ENCODE peak calls at places on chromosomes 2 and 18, in five cellular contexts. P is psoas muscle, Z is Peyer's patch, T is left lung, Q is SK-N-SH. S is an unnamed sample.

GRCh38 chr2:29920631-29921559 is 491 bp downstream of the ALK start:
- DNase-seq in P (no peak), Q (peak; percentile 76), Z (no peak), T (no peak), S (no peak)

GRCh38 chr2:157856157-157856455 is 20.0 kb downstream of the ACVR1 start:
- DNase-seq in Z (no peak), T (no peak), P (no peak), Q (no peak), S (no peak)

GRCh38 chr2:132651115-132652099 is 18.6 kb downstream of the LYPD1 start:
- DNase-seq in T (no peak), Q (peak; percentile 69), Z (no peak), P (no peak), S (no peak)

GRCh38 chr18:48028716-48029115 is 98.3 kb upstream of the SMAD2 start:
- DNase-seq in Q (no peak), T (peak; percentile 32), Z (peak; percentile 66), P (no peak), S (no peak)

GRCh38 chr2:9311488-9311887 is 104.9 kb downstream of the ASAP2 start:
- DNase-seq in Z (no peak), Q (peak; percentile 85), P (peak; percentile 87), T (peak; percentile 42), S (peak; percentile 85)

GRCh38 chr2:134773372-134774073 is 54.7 kb upstream of the TMEM163 start:
- DNase-seq in T (no peak), Z (no peak), P (no peak), Q (peak; percentile 65), S (no peak)

GRCh38 chr2:178829299-178829698 is 22.1 kb upstream of the TTN start:
- DNase-seq in T (no peak), Q (peak; percentile 14), Z (no peak), P (no peak), S (no peak)

GRCh38 chr18:45166341-45167108 is 448.8 kb upstream of the SLC14A2 start:
- DNase-seq in Q (no peak), P (peak; percentile 62), Z (peak; percentile 69), T (no peak), S (no peak)

GRCh38 chr18:59725177-59725576 is 28.0 kb upstream of the CCBE1 start:
- DNase-seq in P (no peak), Q (no peak), T (no peak), Z (no peak), S (no peak)

GRCh38 chr2:208182835-208183234 is 7.0 kb downstream of the C2orf80 start:
- DNase-seq in Z (no peak), T (no peak), Q (no peak), P (no peak), S (no peak)

GRCh38 chr18:53534695-53535094 is 689.8 kb downstream of the MBD2 start:
- DNase-seq in P (no peak), T (no peak), Q (no peak), Z (peak; percentile 59), S (no peak)

GRCh38 chr2:189327879-189328351 is 113.4 kb upstream of the WDR75 start:
- DNase-seq in Q (no peak), Z (no peak), P (no peak), T (no peak), S (no peak)

GRCh38 chr2:66080136-66080535 is 354.8 kb upstream of the MEIS1 start:
- DNase-seq in Q (peak; percentile 16), T (no peak), P (no peak), Z (no peak), S (no peak)

GRCh38 chr2:118221952-118222594 is 133.8 kb downstream of the INSIG2 start:
- DNase-seq in P (no peak), T (no peak), Q (peak; percentile 72), Z (peak; percentile 61), S (no peak)

GRCh38 chr2:70371753-70372152 is 69.9 kb upstream of the FAM136A start:
- DNase-seq in P (no peak), T (no peak), Q (no peak), Z (no peak), S (no peak)

GRCh38 chr2:69177063-69177771 is 164.2 kb downstream of the ANTXR1 start:
- DNase-seq in T (peak; percentile 78), P (peak; percentile 76), Z (peak; percentile 68), Q (peak; percentile 41), S (peak; percentile 88)

GRCh38 chr2:144456680-144457079 is 63.2 kb downstream of the ZEB2 start:
- DNase-seq in Q (no peak), Z (no peak), P (no peak), T (no peak), S (no peak)

GRCh38 chr18:21897811-21898210 is 157.2 kb downstream of the MIB1 start:
- DNase-seq in P (no peak), Z (peak; percentile 66), T (no peak), Q (peak; percentile 72), S (no peak)

GRCh38 chr2:26144031-26144430 is 28.9 kb upstream of the GAREM2 start:
- DNase-seq in Z (no peak), P (no peak), Q (no peak), T (no peak), S (no peak)

DNA sequence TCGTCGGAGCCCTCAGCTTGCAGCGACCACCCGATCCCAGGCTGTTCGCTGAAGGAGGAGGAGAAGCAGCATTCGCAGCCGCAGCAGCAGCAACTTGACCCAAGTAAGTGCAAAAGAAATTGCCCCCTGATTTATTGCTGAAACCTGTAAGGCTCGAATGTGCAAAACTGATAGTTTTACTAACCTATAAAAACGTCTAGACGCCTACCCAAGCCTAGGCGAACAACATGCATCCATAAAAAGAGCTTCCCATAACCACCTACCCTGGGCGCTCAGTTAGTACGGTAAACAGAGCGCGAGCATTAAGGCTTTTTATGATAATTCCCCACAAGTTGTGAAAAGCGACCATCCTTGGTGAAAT is 944 bp downstream of the HOXD9 start:
- DNase-seq in P (no peak), Z (no peak), T (no peak), Q (no peak), S (no peak)
- H3K4me3 ChIP-seq in P (peak overlapping the region; percentile 83), Z (peak overlapping the region; percentile 10), T (no peak overlapping the region), Q (peak overlapping the region; percentile 78), S (peak overlapping the region; percentile 75)

GRCh38 chr18:49819071-49819662 is 5.8 kb upstream of the ACAA2 start:
- DNase-seq in P (no peak), Q (no peak), Z (no peak), T (no peak), S (no peak)

GRCh38 chr18:49814147-49814499 is 790 bp upstream of the ACAA2 start:
- DNase-seq in Z (peak; percentile 80), P (peak; percentile 79), T (peak; percentile 65), Q (peak; percentile 78), S (peak; percentile 88)

GRCh38 chr18:49815927-49816326 is 2.6 kb upstream of the ACAA2 start:
- DNase-seq in Z (no peak), P (no peak), T (no peak), Q (no peak), S (no peak)

GRCh38 chr18:49817947-49818346 is 4.6 kb upstream of the ACAA2 start:
- DNase-seq in Z (no peak), P (no peak), Q (no peak), T (no peak), S (no peak)

DNA sequence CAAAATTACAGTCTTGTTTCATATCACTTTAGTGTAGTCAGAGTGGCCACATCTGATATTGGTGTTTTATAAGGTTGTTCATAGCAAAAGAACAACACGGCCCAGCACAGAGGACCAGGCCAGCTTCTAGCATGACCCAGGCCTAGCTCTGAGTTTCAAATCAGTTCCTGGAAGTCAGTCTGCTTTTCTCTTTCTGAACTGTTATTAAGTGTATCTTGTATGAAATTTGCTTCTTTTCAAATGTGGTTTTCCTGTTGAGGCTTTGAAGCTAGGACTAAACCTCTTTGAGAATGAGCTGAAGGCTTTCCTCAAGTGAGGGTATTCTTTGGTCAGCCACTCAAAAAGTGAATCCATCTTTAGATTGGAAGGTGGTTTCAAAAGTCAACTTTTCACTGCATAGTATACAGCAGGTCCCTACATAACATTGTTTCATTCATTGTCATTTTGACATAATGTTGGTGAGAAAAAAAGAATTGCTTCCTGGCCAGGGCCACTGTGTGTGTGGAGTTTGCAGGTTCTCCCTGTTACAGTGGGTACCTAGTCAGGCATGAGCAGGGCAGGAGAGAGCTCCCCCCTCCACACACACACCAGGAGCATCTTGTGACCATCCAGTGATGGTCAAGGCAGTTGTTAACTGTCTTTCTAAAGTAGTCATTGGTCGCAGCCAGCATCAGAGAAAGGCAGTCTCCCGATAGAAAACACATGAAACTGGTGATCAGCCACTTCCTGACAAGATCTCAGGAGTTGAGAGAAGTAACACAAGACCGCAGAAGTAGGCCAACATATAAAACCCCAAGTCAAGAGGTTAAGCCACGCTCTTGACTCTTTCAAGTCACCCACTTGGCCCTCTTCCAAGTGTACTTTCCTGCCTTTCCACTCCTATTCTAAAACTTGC is 6.7 kb upstream of the ACAA2 start:
- DNase-seq in P (no peak), T (no peak), Z (peak; percentile 61), Q (no peak), S (no peak)
- H3K27ac ChIP-seq in P (no peak overlapping the region), T (no peak overlapping the region), Z (no peak overlapping the region), Q (no peak overlapping the region), S (no peak overlapping the region)

DNA sequence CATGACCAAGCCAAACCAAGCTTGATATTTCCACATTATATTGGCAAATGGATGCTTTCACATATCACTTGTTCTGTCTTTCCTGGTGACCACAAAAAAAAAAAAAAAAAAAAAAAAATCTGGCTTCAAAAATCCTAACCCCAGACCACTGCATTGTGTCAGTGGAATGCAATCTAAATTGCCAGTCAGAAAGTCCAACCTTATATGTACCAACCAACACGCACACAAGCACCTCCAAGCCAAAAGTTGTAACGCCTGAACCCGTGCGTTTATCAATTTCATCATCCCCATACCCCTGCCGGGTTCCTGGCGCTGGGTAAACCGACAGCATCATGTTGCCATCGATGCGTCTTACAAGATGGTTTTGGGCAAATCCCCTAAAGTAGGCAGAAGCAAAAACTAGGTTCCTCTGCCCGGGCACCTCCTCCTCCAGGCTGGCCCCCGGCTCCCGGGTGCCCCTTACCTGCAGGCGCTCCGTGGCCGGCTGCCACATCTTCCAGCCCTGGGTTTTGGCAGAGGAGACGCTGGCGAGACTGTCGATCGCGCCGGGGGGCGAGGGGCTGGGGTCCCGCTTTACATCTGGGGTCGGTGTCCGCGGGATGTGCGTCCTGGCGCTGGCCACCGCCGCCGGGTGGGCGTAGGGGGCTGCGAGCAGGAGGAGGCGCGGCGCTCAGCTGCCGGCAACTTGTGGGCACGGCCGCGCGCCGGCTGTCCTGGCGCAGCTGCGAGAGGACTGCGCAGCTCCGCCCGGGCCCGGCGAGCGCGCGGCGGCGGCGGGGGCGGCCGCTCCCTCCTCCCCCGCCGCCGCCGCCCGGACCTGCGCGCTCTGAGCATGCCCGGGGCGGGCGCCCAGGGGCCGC is at the start of gene PID1:
- DNase-seq in Q (peak; percentile 85), Z (no peak), P (peak; percentile 60), T (peak; percentile 38), S (peak; percentile 80)
- H3K4me3 ChIP-seq in Q (peak within 1 kb of the TSS; percentile 60), Z (peak within 1 kb of the TSS; percentile 50), P (peak within 1 kb of the TSS; percentile 61), T (peak within 1 kb of the TSS; percentile 64), S (peak within 1 kb of the TSS; percentile 95)

GRCh38 chr2:43019536-43020183 is 206.7 kb downstream of the ZFP36L2 start:
- DNase-seq in T (peak; percentile 20), P (no peak), Q (no peak), Z (peak; percentile 23), S (peak; percentile 63)
- H3K27ac ChIP-seq in T (no peak overlapping the region), P (no peak overlapping the region), Q (no peak overlapping the region), Z (no peak overlapping the region), S (peak overlapping the region; percentile 21)

DNA sequence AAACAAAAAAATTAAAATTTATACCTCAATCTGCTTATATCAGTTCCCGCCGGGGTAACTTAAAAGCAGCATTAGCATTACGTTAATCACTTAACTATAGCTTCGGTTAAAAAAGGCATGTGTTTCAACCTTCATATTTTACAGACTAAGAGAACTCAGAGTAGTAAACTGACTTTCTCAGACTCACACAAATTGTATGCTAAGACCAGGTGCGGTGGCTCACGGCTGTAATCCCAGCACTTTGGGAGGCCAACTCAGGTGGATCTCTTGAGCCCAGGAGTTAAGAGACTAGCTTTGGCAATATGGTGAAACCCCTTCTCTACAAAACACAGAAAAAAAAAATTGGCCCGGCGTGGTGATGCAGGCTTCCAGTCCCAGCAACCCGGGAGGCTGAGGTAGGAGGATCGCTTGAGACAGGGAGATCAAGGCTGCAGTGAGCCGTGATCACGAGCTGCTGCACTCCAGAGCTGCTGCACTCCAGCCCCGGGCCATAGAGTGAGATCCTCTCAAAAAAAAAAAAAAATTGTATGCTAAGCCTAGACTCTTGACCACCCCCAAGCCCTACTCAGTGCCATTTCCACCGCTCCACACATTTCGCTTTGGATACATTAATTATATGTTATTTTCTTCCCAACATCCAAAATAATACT is 2.4 kb downstream of the HNRNPLL start:
- DNase-seq in P (no peak), Z (no peak), Q (peak; percentile 49), T (no peak), S (no peak)
- H3K4me3 ChIP-seq in P (peak overlapping the region; percentile 80), Z (peak overlapping the region; percentile 75), Q (peak overlapping the region; percentile 90), T (peak overlapping the region; percentile 84), S (peak overlapping the region; percentile 90)